ENCODE peak calls at places on chromosomes 6 and 20, in five cellular contexts. Q is astrocyte, O is mesenchymal stem cell, S is A549, W is right atrium auricular region. E is an unnamed sample. For H3K9me3, the result is how much of the 10 kb centered on the place peaks cover.

GRCh38 chr20:64158346-64159285 is 5.6 kb upstream of the MYT1 start:
- DNase-seq in Q (no peak), O (no peak), S (no peak), W (no peak), E (no peak)

GRCh38 chr6:124203106-124203811 is 399.6 kb downstream of the NKAIN2 start:
- DNase-seq in Q (peak), O (peak), S (no peak), W (no peak), E (no peak)

GRCh38 chr6:25449774-25450173 is 170.6 kb downstream of the CARMIL1 start:
- DNase-seq in Q (no peak), O (no peak), S (no peak), W (no peak), E (no peak)

GRCh38 chr6:63999613-64000012 is 364.0 kb downstream of the PHF3 start:
- DNase-seq in Q (no peak), O (no peak), S (no peak), W (no peak), E (no peak)

GRCh38 chr6:148438593-148438992 is 96.0 kb downstream of the SASH1 start:
- DNase-seq in Q (no peak), O (peak), S (no peak), W (no peak), E (no peak)

GRCh38 chr20:45322952-45323383 is 14.9 kb upstream of the MATN4 start:
- DNase-seq in Q (no peak), O (peak), S (peak), W (peak), E (peak)

GRCh38 chr6:127298475-127298874 is 31.8 kb downstream of the RNF146 start:
- DNase-seq in Q (no peak), O (no peak), S (no peak), W (no peak), E (no peak)

GRCh38 chr20:36507746-36508145 is 33.6 kb upstream of the MYL9 start:
- DNase-seq in Q (no peak), O (no peak), S (no peak), W (no peak), E (no peak)

GRCh38 chr6:154847318-154847717 is 114.1 kb downstream of the SCAF8 start:
- DNase-seq in Q (no peak), O (no peak), S (no peak), W (no peak), E (no peak)

GRCh38 chr6:44260451-44261297 is 3.3 kb upstream of the SLC35B2 start:
- DNase-seq in Q (no peak), O (no peak), S (no peak), W (no peak), E (no peak)

GRCh38 chr20:4247898-4248858 is 232.8 kb upstream of the RNF24 start:
- DNase-seq in Q (no peak), O (no peak), S (no peak), W (no peak), E (no peak)

GRCh38 chr6:1617466-1618304 is 8.0 kb downstream of the FOXC1 start:
- DNase-seq in Q (no peak), O (no peak), S (no peak), W (no peak), E (peak)

GRCh38 chr20:49821850-49822249 is 9.2 kb downstream of the SLC9A8 start:
- DNase-seq in Q (peak), O (peak), S (no peak), W (no peak), E (no peak)

GRCh38 chr20:36805396-36805795 is 31.8 kb upstream of the DSN1 start:
- DNase-seq in Q (no peak), O (no peak), S (no peak), W (no peak), E (no peak)

GRCh38 chr20:14543040-14543439 is 205.6 kb upstream of the FLRT3 start:
- DNase-seq in Q (no peak), O (peak), S (no peak), W (no peak), E (no peak)

GRCh38 chr6:137758661-137759060 is 108.4 kb upstream of the TNFAIP3 start:
- DNase-seq in Q (no peak), O (no peak), S (no peak), W (no peak), E (no peak)

GRCh38 chr6:148840256-148840655 is 93.4 kb downstream of the UST start:
- DNase-seq in Q (peak), O (no peak), S (no peak), W (no peak), E (no peak)

GRCh38 chr6:32128751-32129296 is 778 bp upstream of the ATF6B start:
- DNase-seq in Q (no peak), O (no peak), S (no peak), W (no peak), E (no peak)

GRCh38 chr6:41257369-41258195 is 28.9 kb downstream of the TREM1 start:
- DNase-seq in Q (peak), O (peak), S (no peak), W (no peak), E (no peak)

GRCh38 chr6:21840428-21840827 is 246.9 kb downstream of the SOX4 start:
- DNase-seq in Q (peak), O (peak), S (no peak), W (no peak), E (no peak)

GRCh38 chr6:90890681-90891337 is 303.9 kb upstream of the MAP3K7 start:
- DNase-seq in Q (peak), O (peak), S (no peak), W (no peak), E (no peak)

GRCh38 chr6:114271405-114271804 is 71.4 kb downstream of the HS3ST5 start:
- DNase-seq in Q (no peak), O (no peak), S (no peak), W (no peak), E (no peak)

GRCh38 chr6:77034161-77034560 is 429.1 kb downstream of the HTR1B start:
- DNase-seq in Q (peak), O (peak), S (no peak), W (no peak), E (no peak)

GRCh38 chr6:128335963-128336362 is 184.4 kb downstream of the PTPRK start:
- DNase-seq in Q (no peak), O (no peak), S (no peak), W (no peak), E (no peak)

GRCh38 chr20:51902933-51903332 is 100.6 kb upstream of the SALL4 start:
- DNase-seq in Q (no peak), O (no peak), S (no peak), W (no peak), E (no peak)

GRCh38 chr20:32763202-32763999 is 1.2 kb downstream of the DNMT3B start:
- DNase-seq in Q (no peak), O (no peak), S (no peak), W (no peak), E (peak)

GRCh38 chr6:148998704-148999103 is 251.9 kb downstream of the UST start:
- DNase-seq in Q (peak), O (peak), S (no peak), W (no peak), E (no peak)

GRCh38 chr6:153024401-153025017 is 22.0 kb upstream of the MTRF1L start:
- DNase-seq in Q (no peak), O (peak), S (peak), W (no peak), E (peak)

GRCh38 chr20:44918342-44918741 is 8.5 kb downstream of the PABPC1L start:
- DNase-seq in Q (no peak), O (no peak), S (no peak), W (no peak), E (no peak)

GRCh38 chr20:58235010-58235409 is 6.6 kb upstream of the ANKRD60 start:
- DNase-seq in Q (no peak), O (no peak), S (no peak), W (no peak), E (no peak)

GRCh38 chr6:155523821-155524238 is 68.2 kb upstream of the NOX3 start:
- DNase-seq in Q (no peak), O (no peak), S (no peak), W (no peak), E (no peak)

GRCh38 chr20:20366896-20367680 is 816 bp upstream of the INSM1 start:
- DNase-seq in Q (no peak), O (no peak), S (peak), W (no peak), E (no peak)

GRCh38 chr6:27209167-27209566 is 38.3 kb upstream of the PRSS16 start:
- DNase-seq in Q (no peak), O (no peak), S (no peak), W (no peak), E (no peak)

GRCh38 chr6:19127085-19127484 is 710.1 kb upstream of the ID4 start:
- DNase-seq in Q (no peak), O (no peak), S (no peak), W (no peak), E (no peak)

GRCh38 chr6:144123836-144124235 is 26.5 kb upstream of the STX11 start:
- DNase-seq in Q (no peak), O (no peak), S (no peak), W (no peak), E (no peak)

GRCh38 chr6:137873273-137873762 is 6.3 kb downstream of the TNFAIP3 start:
- DNase-seq in Q (peak), O (peak), S (peak), W (peak), E (peak)

GRCh38 chr6:143901885-143902708 is 37.8 kb downstream of the ZC2HC1B start:
- DNase-seq in Q (peak), O (peak), S (no peak), W (no peak), E (no peak)

GRCh38 chr20:21496452-21496851 is 17.4 kb downstream of the NKX2-2 start:
- DNase-seq in Q (peak), O (no peak), S (no peak), W (no peak), E (no peak)

GRCh38 chr20:17657079-17657825 is 24.8 kb downstream of the RRBP1 start:
- DNase-seq in Q (no peak), O (no peak), S (no peak), W (no peak), E (no peak)

DNA sequence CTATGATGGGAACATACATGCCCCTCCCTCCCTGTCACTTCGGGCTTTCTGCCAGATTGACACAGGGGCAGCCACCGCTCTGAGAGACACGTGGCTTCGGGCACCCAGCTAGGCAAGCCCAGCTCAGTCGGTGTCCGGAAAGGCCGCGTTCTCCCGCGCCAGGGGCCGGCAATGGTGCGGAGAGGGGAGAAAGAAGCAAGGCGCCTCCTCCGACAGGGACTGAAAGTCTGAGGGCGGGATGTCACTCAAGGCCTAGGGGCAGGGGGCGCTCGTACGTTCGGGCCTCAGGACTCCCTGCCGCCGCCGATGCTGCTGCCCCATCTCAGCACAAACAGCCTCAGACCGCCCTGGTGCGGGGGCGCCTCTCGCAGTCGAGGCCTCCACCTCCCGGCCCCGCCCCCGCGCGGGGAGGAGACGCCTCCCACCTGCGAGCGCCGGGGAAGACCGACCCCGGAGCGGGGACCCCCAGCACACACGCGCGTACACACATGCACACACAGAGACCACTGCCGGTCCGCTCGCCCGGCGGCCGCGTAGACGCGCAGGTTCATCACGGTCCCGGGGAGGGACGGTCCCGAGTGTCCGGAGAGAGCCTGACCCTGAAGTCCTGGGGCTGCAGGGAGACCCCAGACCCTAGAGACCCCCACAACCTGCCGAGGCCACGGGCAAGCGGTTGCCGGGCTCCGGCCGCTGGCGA is 1.9 kb downstream of the GRM4 start:
- DNase-seq in Q (no peak), O (peak), S (peak), W (no peak), E (peak)
- H3K4me3 ChIP-seq in Q (no peak), O (peak), S (peak), W (no peak), E (no peak)

DNA sequence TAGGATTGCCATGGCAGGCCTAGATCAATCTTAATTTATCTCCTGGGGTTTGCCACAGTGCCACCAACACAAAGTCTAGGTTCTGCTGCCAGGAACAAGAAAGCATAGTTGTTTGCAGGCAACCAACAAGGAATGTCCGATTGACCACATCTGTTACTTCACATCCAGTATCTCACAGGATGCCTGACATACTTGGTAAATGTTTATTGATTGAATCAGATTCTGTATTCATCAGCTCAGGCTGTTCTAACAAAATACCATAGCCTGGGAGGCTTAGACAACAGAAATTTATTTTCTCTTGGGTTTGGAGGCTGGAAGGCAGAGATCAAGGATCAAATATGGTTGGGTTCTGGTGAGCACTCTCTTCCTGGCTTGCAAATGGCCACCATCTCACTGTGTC is 26.3 kb upstream of the MC3R start:
- DNase-seq in Q (no peak), O (no peak), S (no peak), W (no peak), E (no peak)
- H3K9me3 ChIP-seq in Q (under half), O (under half), S (under half), W (under half), E (under half)

GRCh38 chr6:170095273-170095976 is 195.5 kb downstream of the DLL1 start:
- DNase-seq in Q (no peak), O (no peak), S (no peak), W (peak), E (no peak)

GRCh38 chr6:170093276-170093657 is 197.6 kb downstream of the DLL1 start:
- DNase-seq in Q (no peak), O (no peak), S (no peak), W (no peak), E (no peak)

GRCh38 chr6:170096191-170096802 is 194.6 kb downstream of the DLL1 start:
- DNase-seq in Q (no peak), O (no peak), S (no peak), W (peak), E (no peak)

GRCh38 chr6:170093658-170094596 is 197.0 kb downstream of the DLL1 start:
- DNase-seq in Q (no peak), O (no peak), S (no peak), W (peak), E (peak)

GRCh38 chr6:170094686-170095272 is 196.1 kb downstream of the DLL1 start:
- DNase-seq in Q (no peak), O (no peak), S (no peak), W (peak), E (no peak)
- H3K4me3 ChIP-seq in Q (no peak), O (no peak), S (no peak), W (no peak), E (no peak)

GRCh38 chr20:29790510-29790909 is 1467.0 kb upstream of the DEFB115 start:
- DNase-seq in Q (no peak), O (no peak), S (no peak), W (no peak), E (no peak)
- H3K9me3 ChIP-seq in Q (under half), O (under half), S (under half), W (under half), E (under half)

GRCh38 chr6:164079275-164079600 is 664.7 kb downstream of the QKI start:
- DNase-seq in Q (no peak), O (no peak), S (no peak), W (no peak), E (no peak)

GRCh38 chr6:164087870-164088269 is 673.4 kb downstream of the QKI start:
- DNase-seq in Q (no peak), O (no peak), S (no peak), W (no peak), E (no peak)

GRCh38 chr6:164086326-164086887 is 671.9 kb downstream of the QKI start:
- DNase-seq in Q (peak), O (no peak), S (no peak), W (no peak), E (no peak)

GRCh38 chr6:164085552-164086325 is 671.2 kb downstream of the QKI start:
- DNase-seq in Q (peak), O (peak), S (no peak), W (peak), E (no peak)

DNA sequence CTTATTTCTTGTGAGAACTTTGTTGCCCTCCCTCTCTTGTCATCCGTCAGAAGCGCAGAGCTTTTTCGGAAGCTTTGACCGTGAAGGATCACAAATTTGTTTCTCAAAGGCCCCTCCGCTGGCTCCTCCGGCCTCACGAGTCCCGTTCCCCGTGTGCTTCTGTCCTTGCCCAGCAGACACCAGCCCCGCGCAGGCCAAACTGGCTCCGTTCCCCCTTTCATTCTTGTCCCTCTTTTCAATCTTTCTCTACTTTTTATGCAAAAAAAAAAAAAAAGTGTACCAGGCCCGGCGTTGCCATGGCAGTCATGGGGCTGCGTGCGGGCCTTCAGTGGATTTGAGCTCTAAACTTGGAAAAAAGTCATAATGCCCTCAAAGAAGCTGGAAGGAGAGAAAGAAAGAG is 670.6 kb downstream of the QKI start:
- DNase-seq in Q (no peak), O (no peak), S (no peak), W (no peak), E (no peak)
- H3K4me3 ChIP-seq in Q (peak), O (peak), S (no peak), W (no peak), E (no peak)

DNA sequence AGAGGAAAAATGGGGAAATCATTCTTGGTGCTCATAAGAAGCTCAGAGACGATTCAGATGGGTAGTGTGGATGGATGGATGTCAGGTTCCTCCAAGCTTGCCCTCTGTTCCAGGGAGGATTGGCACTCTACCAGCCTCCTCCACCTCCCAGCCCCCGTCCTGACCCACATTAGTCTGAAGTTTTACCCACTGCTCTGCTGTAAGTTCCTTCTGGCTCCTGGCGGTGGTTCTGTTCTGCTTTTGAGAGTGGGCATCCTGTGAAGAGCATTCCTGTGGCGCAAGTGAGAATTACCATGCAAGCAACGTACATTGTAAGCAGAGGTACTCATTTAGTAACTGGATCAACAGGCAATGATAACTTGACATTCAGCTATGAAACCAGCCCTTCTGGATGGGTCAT is 103.4 kb downstream of the SYNDIG1 start:
- DNase-seq in Q (no peak), O (no peak), S (no peak), W (no peak), E (no peak)
- H3K9me3 ChIP-seq in Q (under half), O (under half), S (under half), W (under half), E (under half)

GRCh38 chr20:23366384-23366783 is 4.4 kb downstream of the GZF1 start:
- DNase-seq in Q (no peak), O (no peak), S (no peak), W (no peak), E (no peak)
- H3K4me3 ChIP-seq in Q (no peak), O (no peak), S (no peak), W (no peak), E (no peak)

GRCh38 chr6:110552901-110553641 is 76.7 kb upstream of the SLC22A16 start:
- DNase-seq in Q (no peak), O (no peak), S (no peak), W (no peak), E (no peak)
- H3K9me3 ChIP-seq in Q (under half), O (under half), S (under half), W (under half), E (under half)

GRCh38 chr20:61746147-61746646 is 319.5 kb downstream of the TAF4 start:
- DNase-seq in Q (no peak), O (no peak), S (no peak), W (no peak), E (no peak)
- H3K4me3 ChIP-seq in Q (no peak), O (no peak), S (no peak), W (no peak), E (no peak)

DNA sequence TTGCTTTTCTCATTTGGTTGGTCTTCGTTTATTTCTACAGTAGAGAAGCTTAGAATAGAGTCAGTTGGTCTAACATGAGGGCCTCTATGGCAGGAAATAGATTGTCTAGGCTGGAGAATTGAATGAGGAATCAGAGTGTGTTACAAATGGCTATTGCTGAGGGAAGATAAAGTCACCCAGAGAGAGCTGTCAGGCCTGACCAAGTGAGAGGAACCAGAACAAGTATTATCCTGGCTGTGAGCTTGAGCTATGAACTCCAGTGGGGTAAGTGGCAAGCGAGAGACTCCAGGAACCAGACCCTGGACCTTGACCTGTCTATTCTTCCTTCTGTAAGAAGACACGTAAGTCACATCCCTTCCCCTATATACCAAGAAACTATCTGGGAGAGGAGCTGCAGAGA is 353.1 kb downstream of the CD83 start:
- DNase-seq in Q (no peak), O (peak), S (no peak), W (no peak), E (no peak)
- H3K9me3 ChIP-seq in Q (under half), O (under half), S (under half), W (under half), E (under half)

E was measured in Caco-2.